ENCODE peak calls at places on chromosomes 7 and 10, in five cellular contexts. A is breast epithelium, D is hepatocyte, B is keratinocyte, X is PC-3. J is an unnamed sample. For H3K36me3 and H3K27me3, the result is how much of the 10 kb centered on the place peaks cover.

GRCh38 chr10:43822509-43823236 is 174.0 kb upstream of the ZNF32 start:
- DNase-seq in A (no peak), D (no peak), B (no peak), X (no peak), J (no peak)

GRCh38 chr10:133266056-133266795 is 10.4 kb downstream of the ADAM8 start:
- DNase-seq in A (no peak), D (no peak), B (no peak), X (no peak), J (no peak)

GRCh38 chr7:139871820-139872219 is 42.8 kb downstream of the TBXAS1 start:
- DNase-seq in A (no peak), D (no peak), B (no peak), X (no peak), J (no peak)

GRCh38 chr10:119079572-119080520 is 771 bp downstream of the EIF3A start:
- DNase-seq in A (peak), D (peak), B (no peak), X (peak), J (peak)

GRCh38 chr10:86757110-86757790 is 831 bp downstream of the BMPR1A start:
- DNase-seq in A (no peak), D (peak), B (no peak), X (peak), J (peak)

GRCh38 chr10:76033457-76034196 is 602.2 kb downstream of the LRMDA start:
- DNase-seq in A (no peak), D (peak), B (no peak), X (peak), J (no peak)

GRCh38 chr7:139591550-139592195 is 68.2 kb downstream of the CLEC2L start:
- DNase-seq in A (no peak), D (no peak), B (no peak), X (no peak), J (no peak)

GRCh38 chr10:69087600-69088470 is at the start of gene SRGN:
- DNase-seq in A (no peak), D (no peak), B (no peak), X (peak), J (peak)

GRCh38 chr10:103929396-103929921 is 11.5 kb upstream of the STN1 start:
- DNase-seq in A (no peak), D (no peak), B (no peak), X (no peak), J (no peak)

GRCh38 chr10:110500515-110500905 is 2.8 kb downstream of the DUSP5 start:
- DNase-seq in A (no peak), D (peak), B (no peak), X (peak), J (no peak)

GRCh38 chr7:157837561-157837960 is 500.8 kb downstream of the DNAJB6 start:
- DNase-seq in A (no peak), D (no peak), B (no peak), X (no peak), J (no peak)

GRCh38 chr10:16984242-16984641 is 145.4 kb downstream of the CUBN start:
- DNase-seq in A (no peak), D (no peak), B (no peak), X (no peak), J (no peak)
- H3K36me3 ChIP-seq in A (under half), D (under half), B (under half), X (under half), J (under half)

GRCh38 chr10:32190890-32191491 is 134.8 kb upstream of the KIF5B start:
- DNase-seq in A (no peak), D (peak), B (no peak), X (peak), J (peak)
- TF ChIP-seq CTCF in A (peak), D (peak), B (no peak), X (peak), J (peak)

DNA sequence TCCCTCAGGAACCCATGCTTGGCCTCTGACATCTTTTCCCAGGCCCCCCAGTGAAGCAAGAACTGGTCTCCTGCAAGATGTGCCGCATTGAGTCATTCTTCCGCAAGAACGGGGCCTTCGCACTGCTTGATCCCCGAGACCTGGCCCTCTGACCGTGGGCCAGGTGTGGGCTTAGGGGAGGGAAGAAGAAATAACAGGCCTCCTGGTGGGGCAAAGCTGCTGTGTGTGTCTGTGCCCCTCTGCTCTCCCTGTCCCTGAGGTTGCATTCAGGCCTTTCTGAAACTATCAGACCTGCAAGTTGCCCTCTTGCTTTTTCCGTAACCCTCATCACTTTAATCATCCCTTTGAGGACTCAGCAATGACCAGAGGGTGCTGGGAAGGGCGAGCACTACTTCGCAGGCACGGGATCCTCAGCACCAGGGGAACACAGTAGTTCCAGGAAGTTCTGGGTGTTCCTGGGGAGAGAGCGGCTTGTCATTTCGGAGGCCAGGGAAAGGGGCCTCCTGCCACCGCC is 6.0 kb downstream of the ATP6V1F start:
- DNase-seq in A (no peak), D (no peak), B (no peak), X (no peak), J (no peak)
- H3K27me3 ChIP-seq in A (under half), D (under half), B (under half), X (under half), J (under half)

DNA sequence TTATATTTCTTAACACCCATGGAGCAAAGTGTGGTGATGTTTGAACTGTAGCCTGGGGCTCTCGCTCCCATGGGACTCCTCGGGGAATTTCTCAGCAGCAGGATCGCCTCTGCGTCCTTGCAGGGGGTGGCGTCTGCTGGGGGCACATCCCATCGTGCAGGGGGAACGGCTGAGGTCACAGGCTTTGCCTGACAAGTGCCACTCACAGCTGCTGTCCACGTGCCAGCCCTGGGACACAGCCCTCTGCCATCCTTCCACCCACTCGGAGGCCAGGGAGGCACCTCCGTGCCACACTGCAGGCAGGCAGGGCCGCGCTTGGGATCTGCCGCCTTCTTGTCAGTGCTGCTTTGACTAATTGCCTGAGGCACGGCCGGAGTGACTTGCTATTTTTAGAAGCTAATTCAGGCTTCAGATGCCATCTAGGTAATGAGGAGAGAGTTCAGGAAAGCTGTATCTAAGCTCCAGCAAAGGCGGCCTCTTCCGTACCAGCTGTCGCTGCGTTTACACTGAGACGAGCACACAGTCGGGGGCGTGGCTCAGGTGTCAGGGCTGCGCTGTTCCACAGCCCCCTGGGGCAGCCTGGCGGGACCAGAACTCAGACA is 45.7 kb downstream of the PITRM1 start:
- DNase-seq in A (no peak), D (peak), B (peak), X (no peak), J (no peak)
- H3K36me3 ChIP-seq in A (under half), D (under half), B (half or more), X (under half), J (under half)

GRCh38 chr7:23100697-23101096 is 4.9 kb upstream of the KLHL7 start:
- DNase-seq in A (no peak), D (peak), B (no peak), X (no peak), J (no peak)
- TF ChIP-seq CTCF in A (no peak), D (no peak), B (peak), X (peak), J (no peak)

GRCh38 chr10:52348037-52348564 is 34.0 kb downstream of the DKK1 start:
- DNase-seq in A (no peak), D (no peak), B (no peak), X (no peak), J (no peak)

GRCh38 chr10:52347327-52347667 is 33.2 kb downstream of the DKK1 start:
- DNase-seq in A (no peak), D (no peak), B (no peak), X (no peak), J (no peak)

GRCh38 chr10:52346394-52347326 is 32.6 kb downstream of the DKK1 start:
- DNase-seq in A (no peak), D (no peak), B (no peak), X (no peak), J (no peak)

GRCh38 chr10:52343439-52343838 is 29.4 kb downstream of the DKK1 start:
- DNase-seq in A (no peak), D (no peak), B (no peak), X (no peak), J (no peak)
- H3K27me3 ChIP-seq in A (under half), D (under half), B (under half), X (under half), J (under half)

GRCh38 chr7:73470208-73470607 is 36.6 kb downstream of the FZD9 start:
- DNase-seq in A (no peak), D (no peak), B (no peak), X (no peak), J (no peak)
- H3K36me3 ChIP-seq in A (under half), D (under half), B (under half), X (under half), J (under half)

DNA sequence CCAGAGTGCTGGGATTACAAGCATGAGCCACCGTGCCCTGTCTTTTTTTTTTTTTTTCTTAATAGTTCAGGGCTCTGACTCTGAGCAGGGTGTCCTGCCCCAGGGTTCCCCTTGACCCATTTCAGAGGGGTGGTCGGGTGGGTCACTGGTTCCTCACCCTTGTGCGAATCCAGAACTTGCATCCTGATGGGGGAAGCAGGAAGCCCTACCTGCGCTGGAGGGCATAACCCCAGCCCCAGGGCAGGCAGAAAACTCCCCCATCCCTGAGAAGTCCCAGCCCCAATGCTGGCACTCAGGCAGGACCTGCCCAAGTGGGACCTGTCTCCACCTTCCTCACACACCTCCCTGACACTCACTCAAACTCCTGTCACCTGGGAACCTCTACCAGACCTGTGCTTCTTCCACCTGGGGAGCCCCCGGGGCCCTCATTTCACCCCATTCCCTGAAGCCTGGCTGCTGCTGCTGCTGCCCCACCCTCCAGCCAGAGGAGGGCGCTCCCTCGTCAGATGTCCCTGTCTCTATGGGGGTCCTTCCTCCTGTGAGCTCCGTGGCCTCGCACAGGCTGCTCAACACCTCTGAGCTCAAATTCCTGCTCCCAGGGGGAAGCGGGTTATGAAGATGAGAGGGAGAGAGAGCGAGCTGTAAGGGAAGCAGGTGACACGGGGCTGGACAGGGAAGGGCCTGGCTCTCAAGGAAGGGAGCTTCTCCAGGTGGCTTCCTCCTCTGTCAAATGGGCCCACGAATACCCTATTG is 15.1 kb upstream of the ZNF273 start:
- DNase-seq in A (no peak), D (no peak), B (no peak), X (no peak), J (no peak)
- TF ChIP-seq CTCF in A (no peak), D (peak), B (peak), X (peak), J (peak)

GRCh38 chr7:18234519-18234918 is 206.9 kb upstream of the PRPS1L1 start:
- DNase-seq in A (no peak), D (no peak), B (no peak), X (no peak), J (no peak)
- H3K27me3 ChIP-seq in A (under half), D (under half), B (under half), X (under half), J (under half)

DNA sequence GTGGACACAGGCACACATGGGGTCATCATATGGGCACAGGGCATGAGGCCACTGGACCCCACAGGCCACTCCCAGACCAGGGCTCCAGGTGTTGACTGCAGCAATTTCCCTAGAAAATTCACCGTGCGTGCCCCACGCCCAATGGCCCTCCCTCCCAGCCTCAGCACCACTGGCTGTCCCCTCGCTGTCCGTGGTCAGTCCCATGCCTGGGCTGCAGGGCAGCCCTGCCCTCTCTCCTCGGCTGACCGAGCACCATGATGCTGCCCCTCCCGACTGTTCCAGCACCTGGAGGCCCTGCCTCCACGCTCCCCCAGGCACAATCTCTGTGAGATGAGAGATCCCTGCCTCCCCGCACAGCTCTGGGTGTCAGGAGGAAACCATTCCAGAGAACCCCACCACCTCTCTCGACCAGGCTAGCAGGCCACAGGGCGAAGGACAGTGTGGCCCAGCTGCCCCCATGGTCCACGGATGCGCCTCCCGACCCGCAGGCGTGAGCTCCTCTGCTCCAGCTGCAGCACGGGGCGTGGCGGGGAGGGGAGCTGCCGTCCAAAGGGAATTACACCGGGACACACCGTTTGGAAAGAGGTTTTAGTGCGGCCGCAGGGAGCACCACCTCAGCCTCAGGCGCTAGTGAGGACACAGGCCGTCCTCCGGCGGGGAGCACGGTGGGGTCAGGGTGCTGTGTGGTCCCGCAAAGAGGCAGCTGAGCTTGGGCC is 12.6 kb downstream of the NUDT1 start:
- DNase-seq in A (no peak), D (no peak), B (no peak), X (no peak), J (no peak)
- H3K36me3 ChIP-seq in A (under half), D (under half), B (under half), X (under half), J (under half)